ENCODE peak calls at places on chromosomes 1 and 21, in seven cellular contexts. T is heart left ventricle, S is HFF-Myc, B is heart right ventricle, D is bronchial epithelial cell, K is AG10803, V is Calu3. O is an unnamed sample.

GRCh38 chr1:39973503-39974135 is 18.7 kb downstream of the MFSD2A start:
- DNase-seq in V (peak; percentile 77), S (no peak), K (peak; percentile 59), B (peak; percentile 70), T (peak; percentile 85), D (peak; percentile 57), O (peak; percentile 25)

GRCh38 chr1:21217812-21218596 is 41.3 kb upstream of the EIF4G3 start:
- DNase-seq in K (no peak), T (no peak), V (peak; percentile 28), S (no peak), B (no peak), D (no peak), O (no peak)

GRCh38 chr1:10934150-10934818 is 78.2 kb upstream of the TARDBP start:
- DNase-seq in T (peak; percentile 41), B (no peak), K (no peak), S (no peak), V (no peak), D (no peak), O (no peak)

GRCh38 chr1:230128569-230129269 is 61.7 kb downstream of the GALNT2 start:
- DNase-seq in D (no peak), K (no peak), B (no peak), S (no peak), V (no peak), T (no peak), O (no peak)

GRCh38 chr1:211752951-211753486 is 77.5 kb downstream of the LPGAT1 start:
- DNase-seq in K (no peak), S (no peak), D (no peak), V (no peak), B (no peak), T (no peak), O (no peak)

GRCh38 chr1:176754663-176755062 is 291.7 kb downstream of the PAPPA2 start:
- DNase-seq in D (no peak), B (no peak), T (no peak), S (no peak), K (no peak), V (no peak), O (no peak)

GRCh38 chr1:186482661-186483255 is 21.8 kb upstream of the PDC start:
- DNase-seq in V (peak; percentile 78), D (peak; percentile 81), K (peak; percentile 66), S (peak; percentile 77), B (peak; percentile 30), T (no peak), O (peak; percentile 28)

GRCh38 chr1:239723821-239724367 is 337.5 kb downstream of the CHRM3 start:
- DNase-seq in V (no peak), B (no peak), D (no peak), K (no peak), T (no peak), S (no peak), O (no peak)

GRCh38 chr1:88519156-88519555 is 164.9 kb upstream of the PKN2 start:
- DNase-seq in D (no peak), K (peak; percentile 27), B (no peak), T (no peak), V (no peak), S (no peak), O (no peak)

GRCh38 chr1:29083318-29084195 is 40.1 kb downstream of the TMEM200B start:
- DNase-seq in D (no peak), V (no peak), B (no peak), S (no peak), K (peak; percentile 1), T (no peak), O (no peak)

GRCh38 chr1:165424454-165425283 is 20.3 kb downstream of the RXRG start:
- DNase-seq in B (peak; percentile 44), S (no peak), K (no peak), D (no peak), T (peak; percentile 65), V (no peak), O (no peak)

GRCh38 chr1:46735708-46736324 is 16.9 kb upstream of the EFCAB14 start:
- DNase-seq in K (peak; percentile 49), D (peak; percentile 58), T (no peak), B (peak; percentile 38), V (peak; percentile 66), S (peak; percentile 78), O (no peak)

GRCh38 chr1:22055463-22055862 is 3.0 kb downstream of the CDC42 start:
- DNase-seq in K (no peak), S (no peak), B (no peak), V (no peak), D (no peak), T (no peak), O (no peak)

GRCh38 chr1:150161747-150162581 is 12.2 kb downstream of the PLEKHO1 start:
- DNase-seq in D (peak; percentile 21), K (no peak), B (no peak), S (no peak), T (no peak), V (no peak), O (no peak)

GRCh38 chr1:247841796-247842195 is at the start of gene OR11L1:
- DNase-seq in K (no peak), S (no peak), D (no peak), B (no peak), V (no peak), T (no peak), O (no peak)

GRCh38 chr1:46448109-46448911 is 41.3 kb upstream of the DMBX1 start:
- DNase-seq in D (no peak), S (no peak), B (no peak), K (no peak), T (peak; percentile 64), V (no peak), O (no peak)

GRCh38 chr1:205465392-205465791 is 9.5 kb upstream of the BLACAT1 start:
- DNase-seq in D (no peak), T (no peak), S (no peak), K (no peak), B (no peak), V (no peak), O (no peak)

GRCh38 chr1:117060441-117061317 is 553 bp downstream of the TTF2 start:
- DNase-seq in D (peak; percentile 64), V (peak; percentile 4), B (no peak), S (no peak), K (peak; percentile 31), T (no peak), O (no peak)

GRCh38 chr21:31732538-31732864 is 583 bp upstream of the SCAF4 start:
- DNase-seq in B (no peak), D (no peak), T (no peak), K (no peak), V (no peak), S (no peak), O (no peak)

GRCh38 chr1:156840186-156840585 is 18.7 kb downstream of the INSRR start:
- DNase-seq in B (no peak), D (no peak), K (no peak), V (no peak), T (no peak), S (no peak), O (no peak)

DNA sequence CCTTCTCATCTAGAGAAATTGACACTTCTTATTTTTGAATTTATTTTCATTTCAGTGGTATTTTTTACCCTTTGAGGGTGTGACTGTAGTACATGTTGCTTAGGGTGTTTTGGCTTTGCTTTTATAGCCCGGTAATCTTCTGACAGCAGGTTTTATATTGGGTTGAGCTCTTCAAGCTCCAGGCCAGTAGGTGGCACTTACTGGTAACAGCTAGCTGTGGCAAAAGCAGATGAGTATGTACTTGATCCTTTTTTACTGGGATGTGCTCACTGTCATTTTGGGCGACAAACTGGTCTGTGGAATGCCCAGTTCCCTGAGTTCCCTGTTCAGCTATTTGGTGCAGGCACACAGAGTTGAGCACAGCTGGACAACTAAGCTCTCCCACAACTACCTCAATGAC is 916.2 kb upstream of the B3GALT2 start:
- DNase-seq in K (no peak), D (no peak), T (peak; percentile 26), S (peak; percentile 3), V (no peak), B (no peak), O (no peak)
- TF ChIP-seq CTCF in K (no peak), D (no peak), T (no peak), S (peak; percentile 38), V (peak; percentile 7), B (no peak), O (no peak)

GRCh38 chr1:202501281-202501680 is 152.8 kb downstream of the PPP1R12B start:
- DNase-seq in S (no peak), B (no peak), D (peak; percentile 53), K (peak; percentile 49), V (peak; percentile 24), T (no peak), O (peak; percentile 14)
- TF ChIP-seq CTCF in S (peak; percentile 27), B (peak; percentile 60), D (peak; percentile 40), K (peak; percentile 61), V (peak; percentile 29), T (peak; percentile 59), O (peak; percentile 43)

DNA sequence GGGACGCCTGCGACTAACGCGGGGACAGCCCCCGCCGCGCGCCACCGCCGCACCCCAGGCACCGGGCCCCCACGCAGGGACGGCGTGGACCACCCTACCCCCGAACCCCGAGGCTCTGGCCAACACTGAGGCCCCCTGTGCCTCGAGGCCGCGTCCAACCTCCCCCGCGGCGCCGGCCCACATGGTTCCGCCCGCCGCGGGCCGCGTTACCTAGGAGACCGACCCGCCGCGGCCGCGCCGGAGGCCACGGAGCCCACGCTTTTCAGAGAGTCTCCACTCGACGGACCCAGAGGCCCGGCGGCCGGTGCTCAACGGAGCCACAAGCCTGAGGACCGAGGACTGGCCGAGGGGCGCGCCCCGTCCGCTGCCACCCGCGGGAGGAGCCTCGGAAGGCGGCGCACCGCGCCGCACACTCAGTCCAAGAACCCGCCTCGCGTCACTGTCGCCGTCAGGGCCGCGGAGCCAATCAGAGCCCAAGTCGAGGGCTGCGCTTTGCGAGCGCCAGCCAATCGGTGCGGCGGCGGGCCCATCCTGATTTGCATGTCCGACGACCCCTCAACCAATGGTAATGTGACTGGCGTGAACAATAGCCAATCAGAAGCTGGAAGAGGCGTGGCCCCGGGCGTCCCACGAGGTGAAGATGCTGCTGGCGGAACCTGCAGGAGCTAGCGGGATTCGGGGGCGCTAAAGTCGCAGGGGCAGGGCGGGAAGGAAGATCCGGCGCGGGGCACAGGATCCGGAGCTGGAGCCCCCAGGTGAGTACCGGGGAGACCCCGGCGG is at the start of gene NPHP4:
- DNase-seq in K (peak; percentile 100), V (peak; percentile 96), B (peak; percentile 100), S (peak; percentile 100), D (peak; percentile 97), T (peak; percentile 99), O (peak; percentile 99)
- TF ChIP-seq CTCF in K (no peak), V (no peak), B (peak; percentile 32), S (no peak), D (peak; percentile 6), T (no peak), O (no peak)

DNA sequence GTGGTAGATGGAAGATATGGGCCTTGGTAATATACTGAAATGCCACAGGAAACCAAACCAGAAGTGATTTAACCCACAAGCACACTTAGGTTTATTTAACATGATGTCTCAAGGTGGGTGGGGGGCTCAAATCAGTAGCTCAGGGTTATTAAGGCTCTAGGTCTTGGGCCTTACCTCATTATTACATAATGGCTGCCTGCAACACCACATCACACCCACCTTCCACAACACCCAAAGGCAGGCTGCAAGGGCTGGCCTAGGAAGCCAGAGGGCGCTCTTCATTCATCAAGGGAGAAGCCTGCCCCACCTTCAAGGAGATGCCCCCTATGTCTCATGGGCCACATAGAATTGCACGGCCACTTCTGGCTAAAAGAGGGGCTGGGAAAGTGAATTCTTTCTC is 6.0 kb downstream of the TFF1 start:
- DNase-seq in D (no peak), K (no peak), S (no peak), T (no peak), B (no peak), V (no peak), O (no peak)
- TF ChIP-seq CTCF in D (no peak), K (no peak), S (peak; percentile 20), T (no peak), B (no peak), V (no peak), O (no peak)

GRCh38 chr1:168966217-168966616 is 140.3 kb upstream of the ATP1B1 start:
- DNase-seq in V (no peak), S (no peak), T (no peak), B (no peak), K (no peak), D (no peak), O (no peak)
- TF ChIP-seq CTCF in V (no peak), S (no peak), T (no peak), B (no peak), K (no peak), D (no peak), O (no peak)

O was measured in AG09319.